ENCODE peak calls at places on chromosomes 11 and 22, in eight cellular contexts. N, Y, Q, A, P, W, X and V are unnamed samples.

GRCh38 chr22:37480387-37481346 is 5.5 kb downstream of the MFNG start:
- DNase-seq in W (no peak), Q (no peak), X (no peak), A (no peak), Y (no peak), P (no peak), N (no peak), V (no peak)

GRCh38 chr22:41480397-41480735 is 11.4 kb downstream of the ACO2 start:
- DNase-seq in Y (no peak), Q (no peak), N (no peak), A (no peak), P (peak), X (peak), W (no peak), V (peak)

GRCh38 chr11:118226294-118226693 is 1.5 kb upstream of the JAML start:
- DNase-seq in Y (no peak), Q (no peak), A (no peak), X (no peak), P (no peak), N (no peak), W (peak), V (no peak)

GRCh38 chr22:50199836-50200332 is 927 bp upstream of the SELENOO start:
- DNase-seq in P (no peak), Q (no peak), Y (no peak), X (no peak), N (no peak), W (no peak), A (no peak), V (no peak)

GRCh38 chr22:26642465-26643367 is 14.7 kb upstream of the MIAT start:
- DNase-seq in W (no peak), X (no peak), A (no peak), P (peak), Y (no peak), Q (peak), N (no peak), V (no peak)

GRCh38 chr22:26800858-26801257 is 143.5 kb downstream of the MIAT start:
- DNase-seq in Y (no peak), X (peak), P (peak), Q (no peak), N (no peak), A (no peak), W (no peak), V (no peak)

GRCh38 chr11:30861506-30861905 is 275.4 kb upstream of the MPPED2 start:
- DNase-seq in X (no peak), Q (no peak), N (no peak), W (no peak), A (no peak), Y (no peak), P (no peak), V (no peak)

GRCh38 chr11:24198458-24198857 is 298.4 kb upstream of the LUZP2 start:
- DNase-seq in Y (no peak), P (peak), N (no peak), X (peak), W (no peak), A (no peak), Q (no peak), V (peak)

GRCh38 chr11:62242021-62242420 is at the start of gene SCGB1D2:
- DNase-seq in Q (no peak), N (no peak), X (no peak), P (no peak), Y (no peak), W (peak), A (peak), V (no peak)

GRCh38 chr22:35930933-35931332 is 97.7 kb downstream of the RBFOX2 start:
- DNase-seq in A (peak), W (peak), P (peak), X (peak), N (no peak), Y (no peak), Q (no peak), V (peak)

GRCh38 chr22:37894939-37895670 is 11.0 kb upstream of the MICALL1 start:
- DNase-seq in A (no peak), Q (no peak), X (no peak), N (no peak), P (no peak), W (no peak), Y (no peak), V (no peak)

GRCh38 chr11:116641561-116642045 is 131.2 kb downstream of the BUD13 start:
- DNase-seq in X (peak), W (peak), Q (no peak), P (peak), A (peak), Y (no peak), N (peak), V (peak)

GRCh38 chr22:35477911-35478582 is 62.6 kb upstream of the RASD2 start:
- DNase-seq in N (no peak), Y (no peak), X (peak), A (peak), P (peak), W (peak), Q (no peak), V (peak)

GRCh38 chr11:61835663-61836024 is 7.5 kb downstream of the FADS2 start:
- DNase-seq in Y (no peak), X (no peak), P (no peak), A (no peak), Q (no peak), W (no peak), N (no peak), V (no peak)

GRCh38 chr22:39226353-39226752 is 18.4 kb downstream of the PDGFB start:
- DNase-seq in A (no peak), N (no peak), X (no peak), W (no peak), Q (no peak), Y (no peak), P (no peak), V (no peak)

GRCh38 chr11:130606781-130607511 is 158.5 kb downstream of the ADAMTS15 start:
- DNase-seq in N (no peak), P (peak), X (no peak), Q (no peak), A (no peak), Y (peak), W (no peak), V (no peak)

GRCh38 chr22:18005201-18005926 is 19.0 kb downstream of the MICAL3 start:
- DNase-seq in Y (no peak), Q (no peak), A (no peak), P (peak), N (peak), W (no peak), X (no peak), V (no peak)

GRCh38 chr22:41284465-41284864 is 1.5 kb downstream of the RANGAP1 start:
- DNase-seq in N (no peak), W (peak), X (no peak), P (no peak), Y (no peak), A (no peak), Q (no peak), V (no peak)

GRCh38 chr11:32939046-32939445 is 46.4 kb downstream of the QSER1 start:
- DNase-seq in Y (no peak), Q (no peak), A (no peak), P (no peak), X (no peak), W (no peak), N (no peak), V (no peak)

GRCh38 chr11:74004694-74005615 is 3.9 kb downstream of the UCP3 start:
- DNase-seq in P (no peak), A (no peak), Q (peak), X (no peak), Y (no peak), N (peak), W (no peak), V (no peak)

GRCh38 chr22:50051930-50052329 is 6.2 kb downstream of the TTLL8 start:
- DNase-seq in W (no peak), X (no peak), P (no peak), A (no peak), Y (no peak), Q (no peak), N (no peak), V (no peak)

GRCh38 chr11:1757861-1758610 is 5.7 kb downstream of the CTSD start:
- DNase-seq in X (no peak), N (no peak), P (no peak), Q (peak), W (peak), A (no peak), Y (no peak), V (no peak)

GRCh38 chr11:83093634-83094033 is 21.9 kb upstream of the RAB30 start:
- DNase-seq in X (no peak), P (no peak), W (no peak), Q (no peak), Y (no peak), A (no peak), N (no peak), V (no peak)

GRCh38 chr11:83087035-83087434 is 15.3 kb upstream of the RAB30 start:
- DNase-seq in X (no peak), Q (no peak), W (peak), P (peak), N (no peak), A (no peak), Y (no peak), V (no peak)

GRCh38 chr11:83092488-83093384 is 21.0 kb upstream of the RAB30 start:
- DNase-seq in W (peak), A (peak), Q (no peak), P (peak), N (no peak), Y (no peak), X (no peak), V (no peak)

DNA sequence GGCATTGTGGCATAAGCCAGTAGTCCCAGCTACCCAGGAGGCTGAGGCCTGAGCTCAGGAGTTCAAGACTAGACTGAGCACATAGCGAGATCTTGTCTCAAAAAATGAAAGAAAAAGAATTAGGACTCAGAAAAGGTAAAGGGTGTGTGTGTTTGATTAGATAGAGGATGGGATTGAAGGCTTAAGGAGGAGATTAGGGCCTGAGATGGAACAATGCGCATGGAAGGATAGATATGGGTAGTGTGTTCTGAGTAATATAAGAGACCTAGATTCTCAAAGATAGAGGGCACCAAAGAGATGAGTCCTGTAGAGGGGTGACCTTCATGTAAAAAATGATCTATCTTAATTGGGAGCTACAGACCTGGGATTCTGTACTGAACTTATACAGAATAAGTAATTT is 17.3 kb upstream of the RAB30 start:
- DNase-seq in A (no peak), X (no peak), P (peak), Y (no peak), Q (no peak), W (no peak), N (no peak), V (no peak)
- TF ChIP-seq CTCF in A (peak), X (peak), P (peak), Y (no peak), Q (no peak), W (no peak), N (no peak), V (no peak)

GRCh38 chr22:31623634-31624312 is 38.2 kb downstream of the PISD start:
- DNase-seq in W (no peak), X (no peak), P (no peak), Y (no peak), Q (no peak), A (no peak), N (no peak), V (no peak)

GRCh38 chr22:31625257-31625640 is 36.8 kb downstream of the PISD start:
- DNase-seq in Y (no peak), X (no peak), Q (no peak), P (no peak), A (no peak), W (no peak), N (no peak), V (no peak)

GRCh38 chr22:31627223-31627731 is 34.7 kb downstream of the PISD start:
- DNase-seq in Y (no peak), A (no peak), N (no peak), P (no peak), Q (peak), X (no peak), W (no peak), V (no peak)

GRCh38 chr22:31626427-31627150 is 35.4 kb downstream of the PISD start:
- DNase-seq in X (no peak), Q (no peak), Y (no peak), A (no peak), P (peak), N (no peak), W (no peak), V (peak)

DNA sequence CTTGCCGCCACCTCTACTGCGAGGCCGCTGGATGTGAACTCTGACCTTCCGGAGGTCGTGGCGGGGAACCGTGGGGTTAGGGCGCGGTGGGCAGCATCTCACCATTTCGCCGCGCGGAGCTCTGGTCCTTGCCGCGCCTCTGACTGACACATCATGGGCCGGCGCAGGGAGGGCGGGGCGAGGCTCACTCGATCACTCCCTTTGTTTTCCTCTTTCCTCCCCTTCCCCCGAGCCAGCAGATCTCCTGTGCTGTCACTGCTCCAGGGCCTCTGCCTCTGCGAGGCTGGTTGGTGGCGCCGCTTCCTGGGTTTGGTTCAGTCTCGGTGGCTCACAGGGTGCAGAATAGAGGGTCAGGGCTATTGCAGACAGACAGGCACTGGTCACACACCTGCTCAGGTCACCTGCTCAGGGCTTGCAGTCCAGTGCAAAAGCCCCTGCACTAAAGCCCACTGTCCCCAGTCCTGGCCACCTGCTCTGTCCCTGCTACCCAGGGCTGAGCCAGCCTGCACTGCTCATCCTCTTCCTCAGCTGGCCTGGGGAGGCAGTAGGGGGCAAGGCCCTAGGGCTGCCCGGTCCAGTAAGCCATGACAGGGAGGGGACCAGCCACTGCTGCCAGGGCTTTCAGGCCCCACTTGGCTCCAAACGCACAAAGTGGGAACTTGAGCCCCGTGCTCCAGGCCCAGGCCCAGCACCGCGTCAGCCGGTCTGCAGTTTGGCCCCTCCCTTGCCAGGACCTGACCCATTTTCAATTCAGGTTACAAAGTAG is 36.2 kb downstream of the PISD start:
- DNase-seq in X (peak), Y (no peak), N (no peak), W (no peak), A (no peak), P (peak), Q (peak), V (peak)
- H3K4me3 ChIP-seq in X (peak), Y (peak), N (no peak), W (no peak), A (no peak), P (peak), Q (no peak), V (peak)

GRCh38 chr11:103079833-103080232 is 12.1 kb downstream of the DCUN1D5 start:
- DNase-seq in P (peak), Y (no peak), N (no peak), X (no peak), Q (no peak), W (no peak), A (no peak), V (peak)
- TF ChIP-seq CTCF in P (no peak), Y (no peak), N (no peak), X (no peak), Q (no peak), W (no peak), A (no peak), V (no peak)

GRCh38 chr11:122439911-122440782 is 215.4 kb upstream of the UBASH3B start:
- DNase-seq in X (peak), P (peak), N (no peak), Q (no peak), W (peak), Y (no peak), A (peak), V (peak)
- H3K4me3 ChIP-seq in X (peak), P (peak), N (no peak), Q (no peak), W (peak), Y (peak), A (peak), V (peak)

GRCh38 chr11:102703826-102704493 is 1.6 kb downstream of the MMP27 start:
- DNase-seq in Y (no peak), N (no peak), P (no peak), Q (no peak), A (no peak), W (no peak), X (no peak), V (no peak)
- TF ChIP-seq CTCF in Y (no peak), N (no peak), P (no peak), Q (no peak), A (no peak), W (no peak), X (no peak), V (no peak)

GRCh38 chr22:29154364-29155048 is 51.2 kb upstream of the EMID1 start:
- DNase-seq in N (peak), X (peak), Y (no peak), A (peak), W (peak), Q (peak), P (peak), V (peak)
- H3K4me3 ChIP-seq in N (no peak), X (no peak), Y (no peak), A (peak), W (no peak), Q (no peak), P (no peak), V (no peak)

GRCh38 chr11:16248248-16248647 is 108.1 kb downstream of the SOX6 start:
- DNase-seq in W (no peak), A (no peak), X (no peak), Q (no peak), Y (no peak), P (no peak), N (no peak), V (no peak)

GRCh38 chr11:16252373-16252772 is 104.0 kb downstream of the SOX6 start:
- DNase-seq in N (no peak), X (peak), P (no peak), A (peak), Q (no peak), Y (no peak), W (no peak), V (peak)
- TF ChIP-seq CTCF in N (no peak), X (peak), P (peak), A (no peak), Q (no peak), Y (no peak), W (no peak), V (peak)

GRCh38 chr22:45504703-45505341 is 2.1 kb downstream of the FBLN1 start:
- DNase-seq in Q (no peak), X (no peak), W (no peak), Y (no peak), N (no peak), P (peak), A (no peak), V (peak)

GRCh38 chr22:45502215-45503070 is at the start of gene FBLN1:
- DNase-seq in Q (no peak), X (no peak), A (peak), Y (no peak), P (no peak), N (no peak), W (no peak), V (no peak)

GRCh38 chr22:45505991-45506743 is 3.5 kb downstream of the FBLN1 start:
- DNase-seq in W (no peak), P (no peak), N (no peak), A (no peak), Y (no peak), Q (no peak), X (no peak), V (no peak)

GRCh38 chr22:45503071-45503815 is 560 bp downstream of the FBLN1 start:
- DNase-seq in X (no peak), Y (no peak), Q (no peak), W (no peak), P (no peak), N (no peak), A (no peak), V (no peak)

DNA sequence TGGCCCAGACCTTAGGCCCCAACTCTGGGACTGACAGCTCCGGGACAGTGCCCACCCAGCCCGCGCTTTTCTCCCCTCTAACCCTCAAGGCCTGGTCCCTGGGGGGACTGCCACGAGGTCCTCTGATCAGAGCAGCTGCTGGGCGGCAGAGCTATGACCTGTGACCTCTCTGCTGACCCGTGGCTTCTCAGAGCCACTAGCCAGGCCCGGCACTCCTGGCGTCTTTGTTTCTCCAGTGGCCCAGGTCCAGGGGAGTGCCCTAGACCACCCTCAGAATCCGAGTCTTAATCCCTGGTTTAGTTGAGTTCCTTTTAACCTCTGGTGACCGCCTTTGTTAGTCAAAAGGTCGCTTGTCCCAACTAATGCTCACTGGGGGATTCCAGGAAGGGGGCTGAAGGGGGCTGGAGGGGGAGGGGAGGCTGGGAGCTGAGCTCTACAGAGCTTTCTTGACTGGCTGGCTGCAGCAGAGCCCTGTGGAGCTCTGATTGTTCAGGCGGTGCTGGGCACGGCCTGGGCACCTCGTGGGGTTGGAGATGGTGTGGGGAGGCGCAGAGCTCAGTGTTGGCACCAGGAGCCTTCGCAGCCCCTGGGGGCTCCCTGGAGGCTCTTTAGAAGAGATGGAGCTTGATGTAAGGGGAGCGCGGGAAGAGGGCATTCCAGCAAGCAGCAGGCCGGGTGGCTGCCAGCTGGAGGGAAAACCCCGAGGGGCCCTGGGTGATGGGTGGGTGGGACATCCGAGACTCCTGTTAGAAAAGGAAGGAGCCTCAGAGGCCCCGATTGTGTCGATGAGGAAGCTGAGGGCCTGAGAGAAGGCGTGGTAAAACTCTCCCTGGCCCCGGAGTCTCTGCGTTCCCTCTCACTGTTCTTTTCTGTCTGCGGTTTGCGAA is 1.4 kb downstream of the FBLN1 start:
- DNase-seq in W (no peak), X (peak), Y (no peak), P (peak), A (no peak), N (no peak), Q (no peak), V (peak)
- H3K4me3 ChIP-seq in W (no peak), X (peak), Y (peak), P (peak), A (peak), N (peak), Q (no peak), V (peak)